ENCODE peak calls at places on chromosomes 1 and 21, in seven cellular contexts. One of them, this sample, is unnamed.

GRCh38 chr1:226064168-226064815 is 1.8 kb downstream of the H3-3A start:
- DNase-seq in GM12878: no peak
- DNase-seq in K562: no peak
- DNase-seq in SK-N-SH: no peak
- DNase-seq in H1: no peak
- DNase-seq in GM12891: no peak
- DNase-seq in HepG2: peak
- DNase-seq in this sample: no peak

GRCh38 chr1:246447501-246447900 is 59.6 kb downstream of the SMYD3 start:
- DNase-seq in GM12878: no peak
- DNase-seq in K562: no peak
- DNase-seq in SK-N-SH: no peak
- DNase-seq in H1: no peak
- DNase-seq in GM12891: no peak
- DNase-seq in HepG2: no peak
- DNase-seq in this sample: no peak

GRCh38 chr21:16713331-16714114 is 799.3 kb upstream of the CXADR start:
- DNase-seq in GM12878: no peak
- DNase-seq in K562: no peak
- DNase-seq in SK-N-SH: no peak
- DNase-seq in H1: no peak
- DNase-seq in GM12891: no peak
- DNase-seq in HepG2: no peak
- DNase-seq in this sample: no peak

GRCh38 chr1:225981714-225982113 is 17.4 kb downstream of the SDE2 start:
- DNase-seq in GM12878: no peak
- DNase-seq in K562: no peak
- DNase-seq in SK-N-SH: no peak
- DNase-seq in H1: no peak
- DNase-seq in GM12891: no peak
- DNase-seq in HepG2: no peak
- DNase-seq in this sample: no peak

GRCh38 chr1:10225573-10225972 is 15.2 kb downstream of the KIF1B start:
- DNase-seq in GM12878: no peak
- DNase-seq in K562: no peak
- DNase-seq in SK-N-SH: no peak
- DNase-seq in H1: no peak
- DNase-seq in GM12891: no peak
- DNase-seq in HepG2: no peak
- DNase-seq in this sample: no peak

GRCh38 chr1:214615871-214616270 is 12.9 kb downstream of the CENPF start:
- DNase-seq in GM12878: no peak
- DNase-seq in K562: no peak
- DNase-seq in SK-N-SH: no peak
- DNase-seq in H1: no peak
- DNase-seq in GM12891: no peak
- DNase-seq in HepG2: no peak
- DNase-seq in this sample: no peak

GRCh38 chr1:152461544-152461943 is 47.5 kb upstream of the CRNN start:
- DNase-seq in GM12878: no peak
- DNase-seq in K562: peak
- DNase-seq in SK-N-SH: peak
- DNase-seq in H1: peak
- DNase-seq in GM12891: no peak
- DNase-seq in HepG2: peak
- DNase-seq in this sample: no peak

GRCh38 chr1:119480175-119480574 is 26.8 kb upstream of the HSD3B1 start:
- DNase-seq in GM12878: no peak
- DNase-seq in K562: no peak
- DNase-seq in SK-N-SH: no peak
- DNase-seq in H1: no peak
- DNase-seq in GM12891: no peak
- DNase-seq in HepG2: no peak
- DNase-seq in this sample: no peak

GRCh38 chr21:25501996-25502665 is 105.2 kb downstream of the MRPL39 start:
- DNase-seq in GM12878: peak
- DNase-seq in K562: no peak
- DNase-seq in SK-N-SH: no peak
- DNase-seq in H1: no peak
- DNase-seq in GM12891: no peak
- DNase-seq in HepG2: no peak
- DNase-seq in this sample: no peak

GRCh38 chr1:55695151-55695550 is 480.0 kb upstream of the USP24 start:
- DNase-seq in GM12878: no peak
- DNase-seq in K562: no peak
- DNase-seq in SK-N-SH: no peak
- DNase-seq in H1: no peak
- DNase-seq in GM12891: no peak
- DNase-seq in HepG2: no peak
- DNase-seq in this sample: no peak

GRCh38 chr1:216057080-216057479 is 366.2 kb downstream of the USH2A start:
- DNase-seq in GM12878: no peak
- DNase-seq in K562: no peak
- DNase-seq in SK-N-SH: no peak
- DNase-seq in H1: no peak
- DNase-seq in GM12891: no peak
- DNase-seq in HepG2: no peak
- DNase-seq in this sample: no peak

GRCh38 chr1:88973520-88974137 is 18.8 kb downstream of the KYAT3 start:
- DNase-seq in GM12878: no peak
- DNase-seq in K562: peak
- DNase-seq in SK-N-SH: no peak
- DNase-seq in H1: no peak
- DNase-seq in GM12891: no peak
- DNase-seq in HepG2: peak
- DNase-seq in this sample: no peak

GRCh38 chr1:18921506-18922251 is 19.3 kb upstream of the ALDH4A1 start:
- DNase-seq in GM12878: no peak
- DNase-seq in K562: no peak
- DNase-seq in SK-N-SH: no peak
- DNase-seq in H1: no peak
- DNase-seq in GM12891: no peak
- DNase-seq in HepG2: no peak
- DNase-seq in this sample: no peak

GRCh38 chr1:159179906-159180305 is 8.5 kb downstream of the CADM3 start:
- DNase-seq in GM12878: no peak
- DNase-seq in K562: no peak
- DNase-seq in SK-N-SH: no peak
- DNase-seq in H1: no peak
- DNase-seq in GM12891: no peak
- DNase-seq in HepG2: no peak
- DNase-seq in this sample: no peak

GRCh38 chr1:175520186-175520585 is 223.2 kb downstream of the TNR start:
- DNase-seq in GM12878: no peak
- DNase-seq in K562: no peak
- DNase-seq in SK-N-SH: no peak
- DNase-seq in H1: no peak
- DNase-seq in GM12891: no peak
- DNase-seq in HepG2: no peak
- DNase-seq in this sample: no peak

GRCh38 chr1:45617618-45618017 is 6.2 kb downstream of the CCDC17 start:
- DNase-seq in GM12878: no peak
- DNase-seq in K562: no peak
- DNase-seq in SK-N-SH: no peak
- DNase-seq in H1: no peak
- DNase-seq in GM12891: no peak
- DNase-seq in HepG2: no peak
- DNase-seq in this sample: no peak

DNA sequence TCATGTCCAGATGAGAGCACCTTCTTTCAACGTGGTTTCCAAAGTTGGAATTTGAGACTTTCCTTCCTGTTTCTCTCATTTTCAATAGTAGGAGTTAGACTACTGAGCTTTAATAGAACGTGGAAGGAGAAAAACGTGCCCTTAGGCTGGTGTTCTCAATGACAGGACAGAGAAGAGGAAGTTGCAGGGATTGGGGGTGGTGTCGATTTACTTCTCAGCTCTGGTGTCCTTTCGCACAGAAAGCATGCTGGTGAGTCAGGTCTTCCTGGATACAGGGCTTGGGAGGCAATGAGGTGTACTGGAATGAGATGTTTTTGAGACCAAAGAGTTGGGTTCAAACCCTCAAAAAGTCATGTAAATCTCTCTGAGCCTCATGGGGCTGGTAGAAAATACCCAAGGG is 67.1 kb downstream of the HIVEP3 start:
- DNase-seq in GM12878: no peak
- DNase-seq in K562: no peak
- DNase-seq in SK-N-SH: no peak
- DNase-seq in H1: no peak
- DNase-seq in GM12891: no peak
- DNase-seq in HepG2: no peak
- DNase-seq in this sample: no peak
- TF ChIP-seq TAF1 in GM12878: no peak
- TF ChIP-seq TAF1 in K562: no peak
- TF ChIP-seq TAF1 in SK-N-SH: no peak
- TF ChIP-seq TAF1 in H1: no peak
- TF ChIP-seq TAF1 in GM12891: no peak
- TF ChIP-seq TAF1 in HepG2: no peak
- TF ChIP-seq TAF1 in this sample: no peak

GRCh38 chr1:209673631-209674417 is 1.4 kb upstream of the G0S2 start:
- DNase-seq in GM12878: no peak
- DNase-seq in K562: no peak
- DNase-seq in SK-N-SH: no peak
- DNase-seq in H1: no peak
- DNase-seq in GM12891: no peak
- DNase-seq in HepG2: no peak
- DNase-seq in this sample: no peak
- TF ChIP-seq POLR2AphosphoS5 in GM12878: no peak
- TF ChIP-seq POLR2AphosphoS5 in K562: no peak
- TF ChIP-seq POLR2AphosphoS5 in SK-N-SH: no peak
- TF ChIP-seq POLR2AphosphoS5 in H1: no peak
- TF ChIP-seq POLR2AphosphoS5 in GM12891: no peak
- TF ChIP-seq POLR2AphosphoS5 in HepG2: no peak
- TF ChIP-seq POLR2AphosphoS5 in this sample: no peak

GRCh38 chr1:92538413-92539061 is 51.8 kb upstream of the GFI1 start:
- DNase-seq in GM12878: peak
- DNase-seq in K562: no peak
- DNase-seq in SK-N-SH: no peak
- DNase-seq in H1: no peak
- DNase-seq in GM12891: no peak
- DNase-seq in HepG2: no peak
- DNase-seq in this sample: peak
- TF ChIP-seq TAF1 in GM12878: no peak
- TF ChIP-seq TAF1 in K562: no peak
- TF ChIP-seq TAF1 in SK-N-SH: no peak
- TF ChIP-seq TAF1 in H1: no peak
- TF ChIP-seq TAF1 in GM12891: no peak
- TF ChIP-seq TAF1 in HepG2: no peak
- TF ChIP-seq TAF1 in this sample: no peak

DNA sequence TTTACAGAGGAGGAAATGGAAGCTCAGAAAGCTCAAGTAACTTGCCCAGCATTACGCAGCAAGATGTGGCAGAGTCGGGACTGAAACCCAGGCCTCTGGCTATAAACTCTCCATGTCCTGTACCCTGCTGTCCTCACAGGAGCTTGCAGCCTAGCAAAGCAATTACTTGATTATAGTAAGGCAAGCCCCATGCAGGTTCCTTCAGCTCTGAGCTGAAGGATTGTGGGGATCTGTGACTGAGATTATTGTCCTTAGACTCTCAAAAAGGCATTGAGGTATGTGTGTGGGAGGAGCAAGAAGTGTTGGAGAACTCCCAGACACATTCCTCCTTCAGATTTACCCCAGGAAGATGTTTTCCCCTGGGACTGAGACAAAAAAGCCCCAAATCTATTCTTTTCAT is 124.0 kb upstream of the SPATA6 start:
- DNase-seq in GM12878: no peak
- DNase-seq in K562: no peak
- DNase-seq in SK-N-SH: no peak
- DNase-seq in H1: peak
- DNase-seq in GM12891: no peak
- DNase-seq in HepG2: no peak
- DNase-seq in this sample: no peak
- TF ChIP-seq POLR2AphosphoS5 in GM12878: no peak
- TF ChIP-seq POLR2AphosphoS5 in K562: no peak
- TF ChIP-seq POLR2AphosphoS5 in SK-N-SH: no peak
- TF ChIP-seq POLR2AphosphoS5 in H1: no peak
- TF ChIP-seq POLR2AphosphoS5 in GM12891: no peak
- TF ChIP-seq POLR2AphosphoS5 in HepG2: no peak
- TF ChIP-seq POLR2AphosphoS5 in this sample: no peak

This sample was measured in GM12892.